ENCODE peak calls at places on chromosomes 3 and 15, in ten cellular contexts. I, F, C, R, K, D, U, O, W and P are unnamed samples.

GRCh38 chr15:31237042-31237324 is 89.7 kb upstream of the KLF13 start:
- DNase-seq in I (no peak), F (no peak), C (no peak), R (no peak), K (no peak), D (no peak), U (no peak), O (no peak), W (no peak), P (no peak)

GRCh38 chr3:144241381-144241780 is 269.8 kb downstream of the DIPK2A start:
- DNase-seq in I (no peak), F (no peak), C (no peak), R (no peak), K (no peak), D (no peak), U (no peak), O (no peak), W (no peak), P (peak)

GRCh38 chr15:92839696-92840095 is 60.4 kb upstream of the CHD2 start:
- DNase-seq in I (peak), F (no peak), C (no peak), R (no peak), K (no peak), D (no peak), U (no peak), O (no peak), W (no peak), P (no peak)

GRCh38 chr3:104291878-104292277 is 1074.8 kb upstream of the ALCAM start:
- DNase-seq in I (no peak), F (no peak), C (no peak), R (peak), K (no peak), D (no peak), U (no peak), O (no peak), W (no peak), P (no peak)

GRCh38 chr3:52190294-52190841 is 7.6 kb upstream of the ALAS1 start:
- DNase-seq in I (no peak), F (peak), C (no peak), R (peak), K (no peak), D (peak), U (no peak), O (peak), W (no peak), P (peak)

GRCh38 chr15:48144889-48145288 is 24.1 kb downstream of the SLC24A5 start:
- DNase-seq in I (no peak), F (peak), C (no peak), R (no peak), K (no peak), D (no peak), U (no peak), O (no peak), W (no peak), P (peak)

GRCh38 chr3:30516238-30516637 is 90.2 kb upstream of the TGFBR2 start:
- DNase-seq in I (no peak), F (peak), C (no peak), R (no peak), K (no peak), D (no peak), U (no peak), O (no peak), W (no peak), P (no peak)

GRCh38 chr3:13111173-13111873 is 38.1 kb upstream of the IQSEC1 start:
- DNase-seq in I (no peak), F (no peak), C (no peak), R (no peak), K (peak), D (no peak), U (no peak), O (no peak), W (no peak), P (no peak)

GRCh38 chr3:47036145-47036544 is 56.7 kb downstream of the NBEAL2 start:
- DNase-seq in I (no peak), F (no peak), C (no peak), R (no peak), K (no peak), D (no peak), U (no peak), O (no peak), W (no peak), P (no peak)

GRCh38 chr3:135020181-135020580 is 225.1 kb downstream of the EPHB1 start:
- DNase-seq in I (no peak), F (no peak), C (no peak), R (no peak), K (no peak), D (no peak), U (no peak), O (no peak), W (no peak), P (no peak)

GRCh38 chr3:110493752-110494151 is 577.9 kb upstream of the NECTIN3 start:
- DNase-seq in I (no peak), F (no peak), C (no peak), R (no peak), K (no peak), D (no peak), U (no peak), O (no peak), W (no peak), P (no peak)

GRCh38 chr15:56837281-56837680 is 81.2 kb upstream of the TCF12 start:
- DNase-seq in I (no peak), F (peak), C (no peak), R (no peak), K (no peak), D (no peak), U (no peak), O (no peak), W (no peak), P (peak)

GRCh38 chr3:192063570-192063969 is 602.6 kb downstream of the PYDC2 start:
- DNase-seq in I (no peak), F (no peak), C (no peak), R (no peak), K (peak), D (no peak), U (no peak), O (peak), W (no peak), P (peak)

GRCh38 chr3:160379628-160380214 is 19.3 kb downstream of the IFT80 start:
- DNase-seq in I (no peak), F (no peak), C (no peak), R (no peak), K (no peak), D (no peak), U (no peak), O (no peak), W (no peak), P (peak)

GRCh38 chr15:89034305-89034704 is 54.0 kb upstream of the ABHD2 start:
- DNase-seq in I (no peak), F (peak), C (no peak), R (no peak), K (no peak), D (no peak), U (no peak), O (no peak), W (no peak), P (peak)

GRCh38 chr3:13166243-13167063 is 93.2 kb upstream of the IQSEC1 start:
- DNase-seq in I (no peak), F (no peak), C (no peak), R (no peak), K (no peak), D (no peak), U (no peak), O (no peak), W (no peak), P (no peak)

GRCh38 chr3:14329116-14329830 is 73.1 kb upstream of the SLC6A6 start:
- DNase-seq in I (no peak), F (no peak), C (no peak), R (no peak), K (peak), D (no peak), U (no peak), O (no peak), W (no peak), P (peak)

GRCh38 chr15:26872206-26872605 is 5.3 kb downstream of the GABRA5 start:
- DNase-seq in I (no peak), F (no peak), C (no peak), R (no peak), K (no peak), D (no peak), U (no peak), O (no peak), W (no peak), P (no peak)

GRCh38 chr15:85871545-85871944 is 76.8 kb upstream of the KLHL25 start:
- DNase-seq in I (no peak), F (no peak), C (no peak), R (no peak), K (no peak), D (no peak), U (no peak), O (no peak), W (no peak), P (no peak)

GRCh38 chr3:62048577-62048976 is 324.8 kb downstream of the FEZF2 start:
- DNase-seq in I (no peak), F (no peak), C (no peak), R (no peak), K (no peak), D (no peak), U (no peak), O (no peak), W (no peak), P (no peak)

GRCh38 chr3:5787863-5788488 is 600.5 kb downstream of the EDEM1 start:
- DNase-seq in I (no peak), F (no peak), C (no peak), R (peak), K (peak), D (peak), U (no peak), O (no peak), W (no peak), P (no peak)